ENCODE peak calls at places on chromosomes 16 and 17, in four cellular contexts. M is stomach, S is ascending aorta, R is tibial artery. W is an unnamed sample. For H3K27me3, the result is how much of the 10 kb centered on the place peaks cover.

GRCh38 chr16:87930456-87930855 is 5.9 kb downstream of the CA5A start:
- DNase-seq in M (no peak), S (no peak), R (no peak), W (no peak)

GRCh38 chr16:78606572-78606971 is 507.1 kb downstream of the WWOX start:
- DNase-seq in M (no peak), S (no peak), R (no peak), W (no peak)

GRCh38 chr16:14454391-14454790 is 175.7 kb downstream of the PARN start:
- DNase-seq in M (no peak), S (no peak), R (no peak), W (no peak)

GRCh38 chr16:46817961-46818360 is 13.0 kb downstream of the C16orf87 start:
- DNase-seq in M (no peak), S (no peak), R (no peak), W (no peak)

GRCh38 chr16:57624806-57625500 is 3.5 kb upstream of the ADGRG1 start:
- DNase-seq in M (no peak), S (no peak), R (no peak), W (no peak)

GRCh38 chr17:39667262-39668140 is 752 bp upstream of the PNMT start:
- DNase-seq in M (peak), S (no peak), R (peak), W (no peak)

GRCh38 chr17:10987786-10988185 is 149.9 kb upstream of the PIRT start:
- DNase-seq in M (no peak), S (no peak), R (no peak), W (no peak)

GRCh38 chr17:80063815-80064585 is 27.6 kb downstream of the CCDC40 start:
- DNase-seq in M (peak), S (peak), R (peak), W (no peak)

GRCh38 chr16:22425847-22426246 is 51.4 kb upstream of the CDR2 start:
- DNase-seq in M (no peak), S (no peak), R (no peak), W (no peak)

GRCh38 chr16:27408012-27408601 is 6.1 kb downstream of the IL21R start:
- DNase-seq in M (no peak), S (no peak), R (no peak), W (no peak)

GRCh38 chr17:80036715-80037477 is 454 bp downstream of the CCDC40 start:
- DNase-seq in M (no peak), S (no peak), R (no peak), W (no peak)

GRCh38 chr17:43834106-43834505 is 1.2 kb upstream of the MPP3 start:
- DNase-seq in M (no peak), S (no peak), R (no peak), W (peak)

GRCh38 chr17:79839363-79840203 is at the start of gene CBX4:
- DNase-seq in M (peak), S (peak), R (peak), W (peak)

GRCh38 chr17:42309142-42309541 is 20.8 kb downstream of the STAT5A start:
- DNase-seq in M (no peak), S (no peak), R (no peak), W (no peak)

GRCh38 chr16:48317614-48318013 is 67.6 kb downstream of the SIAH1 start:
- DNase-seq in M (no peak), S (no peak), R (no peak), W (no peak)

GRCh38 chr17:50189396-50190277 is 11.8 kb downstream of the COL1A1 start:
- DNase-seq in M (no peak), S (no peak), R (no peak), W (no peak)

GRCh38 chr16:56919099-56919800 is 12.7 kb upstream of the HERPUD1 start:
- DNase-seq in M (no peak), S (no peak), R (peak), W (no peak)

GRCh38 chr16:78862022-78862421 is 738.5 kb downstream of the MAF start:
- DNase-seq in M (no peak), S (no peak), R (no peak), W (no peak)

DNA sequence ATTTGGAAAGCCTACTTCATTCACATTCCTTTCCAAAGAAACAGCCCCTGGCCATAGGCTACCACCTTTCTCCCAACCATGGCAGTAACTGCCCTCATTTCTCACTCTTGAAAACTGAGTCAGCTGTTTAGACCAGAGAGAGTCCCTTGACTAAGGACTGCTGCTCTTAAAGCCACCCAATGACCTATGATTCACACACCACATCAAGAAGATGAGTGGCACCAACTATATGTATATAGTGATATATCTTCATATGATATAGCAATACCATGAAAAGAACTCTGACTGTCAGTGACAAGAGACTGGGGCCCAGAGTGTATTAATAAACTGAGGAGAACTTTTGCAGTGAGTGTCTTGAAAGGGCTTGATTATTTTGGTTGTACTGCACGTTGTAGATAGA is 404.5 kb upstream of the ASIC2 start:
- DNase-seq in M (no peak), S (no peak), R (no peak), W (no peak)
- H3K27me3 ChIP-seq in M (under half), S (under half), R (under half), W (under half)

DNA sequence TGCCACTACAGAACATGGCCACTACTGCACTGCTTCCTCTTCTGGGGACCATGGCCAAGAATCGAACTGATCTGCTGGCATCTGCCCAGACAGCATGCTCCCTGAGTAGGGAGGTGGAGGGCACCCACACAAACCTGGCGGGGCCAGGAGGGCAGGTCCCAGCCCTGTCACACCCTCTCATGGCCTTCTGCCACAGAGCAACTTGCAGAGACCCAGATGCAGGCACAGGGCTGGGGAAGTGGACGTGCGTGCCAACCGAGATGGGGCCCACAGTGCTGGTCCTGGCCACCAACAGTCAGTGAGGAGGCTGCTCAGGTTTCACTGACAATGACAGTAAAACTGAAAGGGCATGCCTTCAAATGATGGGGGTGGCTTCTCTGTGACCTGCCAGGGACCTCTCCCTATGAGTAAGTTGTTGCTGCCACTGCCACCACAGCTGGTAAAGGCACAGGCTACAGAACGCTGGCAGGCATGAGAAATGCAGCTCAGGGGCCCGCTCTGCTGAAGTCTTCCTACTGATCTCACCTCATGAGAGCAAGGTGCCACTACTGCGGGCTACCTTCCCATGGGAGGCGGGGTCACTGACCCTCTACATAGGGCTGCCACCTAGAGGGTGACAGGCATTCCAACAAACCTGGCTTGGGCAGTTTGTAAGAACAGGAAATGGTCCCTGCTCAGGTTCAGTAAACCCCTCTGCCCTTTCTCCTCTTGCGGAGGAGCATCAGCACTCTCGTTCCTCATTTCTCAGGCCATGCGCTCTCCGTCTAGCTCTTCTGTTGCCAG is 15.5 kb downstream of the HIC1 start:
- DNase-seq in M (no peak), S (no peak), R (no peak), W (no peak)
- TF ChIP-seq CTCF in M (no peak), S (no peak), R (no peak), W (no peak)

DNA sequence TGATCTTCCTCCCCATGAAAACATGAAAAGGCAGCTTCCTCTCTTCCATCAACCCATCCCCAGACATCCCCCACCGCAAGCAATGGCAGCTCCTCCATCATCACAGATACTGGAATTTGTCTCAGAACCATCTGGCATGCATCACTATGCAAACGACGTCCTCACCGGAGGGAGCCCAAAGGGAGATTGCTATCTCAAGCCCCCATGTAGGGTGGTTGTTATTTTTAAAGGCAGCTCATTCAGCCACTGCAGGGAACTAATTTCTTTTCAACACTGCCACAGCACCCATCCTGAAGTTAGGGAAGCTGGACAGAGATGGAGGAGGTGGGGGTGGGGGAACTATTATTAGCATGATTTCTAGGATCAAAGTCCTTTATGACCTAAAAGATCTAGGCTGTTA is 222.6 kb downstream of the FOXL1 start:
- DNase-seq in M (no peak), S (no peak), R (no peak), W (no peak)
- H3K27me3 ChIP-seq in M (under half), S (under half), R (under half), W (under half)

GRCh38 chr16:23482778-23483177 is 27.5 kb downstream of the GGA2 start:
- DNase-seq in M (no peak), S (no peak), R (no peak), W (no peak)

GRCh38 chr16:23485257-23485614 is 25.1 kb downstream of the GGA2 start:
- DNase-seq in M (no peak), S (no peak), R (no peak), W (no peak)

GRCh38 chr16:23486480-23486879 is 23.8 kb downstream of the GGA2 start:
- DNase-seq in M (no peak), S (no peak), R (no peak), W (no peak)

GRCh38 chr16:23485841-23486240 is 24.5 kb downstream of the GGA2 start:
- DNase-seq in M (no peak), S (no peak), R (no peak), W (no peak)

DNA sequence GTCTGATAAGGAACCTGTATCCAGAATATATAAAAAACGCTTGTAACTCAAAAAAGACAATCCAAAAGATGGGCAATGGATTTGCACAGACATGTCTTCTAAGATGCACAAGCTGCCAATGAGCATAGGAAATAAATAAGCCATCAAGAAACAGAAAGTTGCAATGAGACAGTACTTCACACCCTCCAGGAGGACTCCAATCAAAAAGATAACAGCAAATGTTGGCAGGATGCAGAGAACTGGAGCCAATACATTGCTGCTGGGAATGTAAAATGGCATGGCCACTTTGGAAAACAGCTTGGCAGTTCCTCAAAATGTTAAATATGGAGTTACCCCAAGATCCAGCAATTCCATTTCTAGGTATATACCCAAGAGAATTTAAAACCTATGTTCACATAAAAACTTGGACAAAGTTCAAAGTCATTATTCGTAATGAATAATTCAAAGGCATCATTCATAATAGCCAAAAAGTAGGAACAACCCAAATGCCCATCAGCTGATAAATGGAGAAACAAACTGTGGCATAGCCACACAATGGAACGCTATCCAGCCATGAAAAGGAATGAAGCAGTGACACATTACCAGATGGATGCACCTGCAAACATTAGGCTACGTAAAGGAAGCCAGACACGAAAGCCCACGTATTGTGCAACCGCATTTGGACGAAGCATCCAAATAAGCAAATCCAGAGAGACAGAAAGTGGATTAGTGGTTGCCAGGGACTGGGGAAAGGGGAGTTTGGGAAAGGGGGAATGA is 25.6 kb downstream of the GGA2 start:
- DNase-seq in M (no peak), S (no peak), R (no peak), W (no peak)
- TF ChIP-seq CTCF in M (no peak), S (no peak), R (no peak), W (no peak)

GRCh38 chr16:1055557-1055924 is 17.0 kb upstream of the SSTR5 start:
- DNase-seq in M (no peak), S (no peak), R (no peak), W (no peak)

GRCh38 chr16:1056196-1056595 is 16.4 kb upstream of the SSTR5 start:
- DNase-seq in M (no peak), S (no peak), R (no peak), W (no peak)

GRCh38 chr16:1053700-1054368 is 18.7 kb upstream of the SSTR5 start:
- DNase-seq in M (no peak), S (no peak), R (no peak), W (no peak)

GRCh38 chr16:1052791-1053521 is 19.6 kb upstream of the SSTR5 start:
- DNase-seq in M (no peak), S (no peak), R (no peak), W (no peak)

GRCh38 chr16:1054660-1055556 is 17.6 kb upstream of the SSTR5 start:
- DNase-seq in M (peak), S (no peak), R (no peak), W (peak)
- H3K27me3 ChIP-seq in M (under half), S (under half), R (under half), W (under half)

GRCh38 chr17:76141212-76142043 is at the start of gene FOXJ1:
- DNase-seq in M (peak), S (peak), R (peak), W (peak)
- TF ChIP-seq CTCF in M (no peak), S (no peak), R (no peak), W (no peak)

GRCh38 chr16:17469742-17470001 is 1.1 kb downstream of the XYLT1 start:
- DNase-seq in M (no peak), S (no peak), R (no peak), W (no peak)

GRCh38 chr16:17469011-17469741 is 1.6 kb downstream of the XYLT1 start:
- DNase-seq in M (no peak), S (no peak), R (peak), W (no peak)

GRCh38 chr16:17470002-17470870 is 524 bp downstream of the XYLT1 start:
- DNase-seq in M (no peak), S (no peak), R (peak), W (no peak)

GRCh38 chr16:17467923-17468540 is 2.7 kb downstream of the XYLT1 start:
- DNase-seq in M (peak), S (no peak), R (peak), W (peak)

DNA sequence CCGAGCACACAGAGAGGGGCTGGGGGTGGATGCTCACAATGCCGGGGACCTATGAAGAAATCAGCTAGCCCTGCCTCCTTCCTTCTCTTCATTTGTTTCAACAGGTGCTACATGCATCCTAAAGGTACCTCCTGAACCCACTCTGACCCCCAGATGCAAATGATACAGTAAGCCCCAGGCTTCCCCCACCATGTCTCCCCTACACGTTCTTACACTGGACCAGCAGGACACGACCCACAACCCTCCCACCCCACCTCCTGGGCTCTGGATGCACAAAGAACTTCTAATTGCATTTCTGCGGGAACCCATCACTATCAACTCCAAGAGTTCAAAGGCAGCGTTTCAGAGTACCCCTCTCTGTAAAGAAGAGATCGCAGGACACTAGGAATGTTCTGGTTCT is 2.1 kb downstream of the XYLT1 start:
- DNase-seq in M (no peak), S (no peak), R (no peak), W (no peak)
- H3K27me3 ChIP-seq in M (under half), S (under half), R (under half), W (under half)

DNA sequence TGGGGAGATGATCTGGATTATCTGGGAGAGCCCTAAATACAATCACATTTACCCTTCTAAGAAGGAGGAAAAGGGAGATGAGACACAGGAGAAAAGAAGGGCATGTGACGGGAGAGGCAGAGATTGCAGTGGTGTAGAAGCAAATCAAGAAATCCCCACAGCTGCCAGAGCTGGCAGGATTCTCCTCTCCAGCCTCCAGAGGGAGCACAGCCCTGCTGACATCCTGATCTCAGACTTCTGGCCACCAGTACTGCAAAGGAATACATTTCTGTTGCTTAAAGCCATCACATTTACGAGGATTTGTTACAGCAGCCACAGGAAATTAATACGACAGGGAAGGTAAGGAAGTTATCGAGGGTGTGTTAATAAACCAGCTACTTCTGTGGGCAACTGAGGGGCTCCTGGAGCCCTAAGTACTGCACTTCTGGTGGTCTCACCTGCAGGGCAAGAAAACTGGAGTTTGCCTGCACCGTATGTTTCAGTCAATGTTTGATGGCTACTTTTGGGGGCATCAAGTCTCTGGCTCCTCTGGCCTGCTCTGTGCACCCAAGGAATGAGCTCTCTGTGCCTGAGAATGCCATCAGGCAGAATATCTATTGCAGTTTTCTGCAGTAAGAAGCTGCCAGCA is 22.9 kb upstream of the CDH13 start:
- DNase-seq in M (peak), S (no peak), R (peak), W (no peak)
- TF ChIP-seq CTCF in M (no peak), S (peak), R (peak), W (peak)

W was measured in tibial nerve.